ENCODE peak calls at places on chromosome 1, in nine cellular contexts. Q is D341Med; C is epithelial cell of proximal tubule; G is activated naive CD4-positive, alpha-beta T cell treated with anti-CD3 and anti-CD28 coated beads for 36 hours; M is esophagus squamous epithelium; U is transverse colon; N is stimulated activated CD4-positive, alpha-beta T cell treated with anti-CD3 and anti-CD28 coated beads, Interleukin-2, amount 100 ng/mL, for 24 hours; P is A172; T is D721Med. Y is an unnamed sample.
A peak's percentile ranks its signal among the peaks of the same experiment; 100 is the strongest.

GRCh38 chr1:78286686-78287085 is 204.1 kb upstream of the PTGFR start:
- DNase-seq in Q (no peak), C (no peak), G (no peak), M (no peak), U (no peak), N (no peak), P (peak; percentile 14), T (no peak), Y (no peak)

GRCh38 chr1:209072481-209072880 is 511.0 kb upstream of the CAMK1G start:
- DNase-seq in Q (no peak), C (no peak), G (no peak), M (no peak), U (no peak), N (no peak), P (peak; percentile 58), T (no peak), Y (no peak)

GRCh38 chr1:24321150-24321549 is 2.0 kb downstream of the GRHL3 start:
- DNase-seq in Q (no peak), C (no peak), G (peak; percentile 36), M (no peak), U (no peak), N (no peak), P (no peak), T (no peak), Y (no peak)

GRCh38 chr1:206582537-206583460 is 29.5 kb downstream of the EIF2D start:
- DNase-seq in Q (no peak), C (no peak), G (peak; percentile 68), M (no peak), U (no peak), N (peak; percentile 57), P (no peak), T (no peak), Y (no peak)

GRCh38 chr1:219317762-219318353 is 144.2 kb downstream of the LYPLAL1 start:
- DNase-seq in Q (no peak), C (no peak), G (no peak), M (no peak), U (no peak), N (no peak), P (no peak), T (no peak), Y (no peak)

GRCh38 chr1:65209005-65209885 is 61.2 kb downstream of the AK4 start:
- DNase-seq in Q (peak; percentile 41), C (no peak), G (peak; percentile 28), M (no peak), U (peak; percentile 16), N (no peak), P (peak; percentile 46), T (peak; percentile 23), Y (no peak)

GRCh38 chr1:226210571-226211176 is 12.8 kb upstream of the MIXL1 start:
- DNase-seq in Q (no peak), C (no peak), G (no peak), M (no peak), U (no peak), N (no peak), P (no peak), T (no peak), Y (no peak)

GRCh38 chr1:219264557-219264956 is 90.9 kb downstream of the LYPLAL1 start:
- DNase-seq in Q (no peak), C (no peak), G (no peak), M (no peak), U (no peak), N (no peak), P (no peak), T (no peak), Y (no peak)

GRCh38 chr1:200328379-200328778 is 81.5 kb downstream of the ZNF281 start:
- DNase-seq in Q (no peak), C (no peak), G (no peak), M (no peak), U (no peak), N (no peak), P (no peak), T (no peak), Y (no peak)

GRCh38 chr1:186165303-186165702 is 209.8 kb downstream of the TPR start:
- DNase-seq in Q (no peak), C (no peak), G (no peak), M (no peak), U (no peak), N (no peak), P (no peak), T (no peak), Y (no peak)

GRCh38 chr1:152168535-152168868 is 9.5 kb upstream of the RPTN start:
- DNase-seq in Q (no peak), C (no peak), G (no peak), M (no peak), U (no peak), N (no peak), P (no peak), T (no peak), Y (no peak)

GRCh38 chr1:229599218-229599812 is 26.6 kb downstream of the TAF5L start:
- DNase-seq in Q (no peak), C (no peak), G (no peak), M (no peak), U (no peak), N (no peak), P (no peak), T (no peak), Y (no peak)

Y was measured in left lobe of liver.